ENCODE peak calls at places on chromosome 13, in eight cellular contexts. A is Panc1; T is NCI-H748 treated with DMSO at 0.1 percent for 48 hours; Z is HS-27A; S is ascending aorta; M is amygdala; P is lower leg skin; N is stimulated activated CD8-positive, alpha-beta memory T cell treated with anti-CD3 and anti-CD28 coated beads, Interleukin-12 subunit alpha, Interleukin-12 subunit beta, amount 100 ng/mL, for 1 hour. D is an unnamed sample.

GRCh38 chr13:30679483-30680330 is 55.6 kb upstream of the ALOX5AP start:
- DNase-seq in T (peak; percentile 34), N (no peak), Z (no peak), M (peak; percentile 12), P (no peak), A (peak; percentile 30), S (no peak), D (peak; percentile 4)

GRCh38 chr13:112917056-112917664 is 51.9 kb upstream of the MCF2L start:
- DNase-seq in N (no peak), Z (no peak), M (no peak), T (no peak), A (no peak), P (no peak), S (no peak), D (no peak)

GRCh38 chr13:28854657-28855056 is 34.5 kb downstream of the MTUS2 start:
- DNase-seq in T (no peak), M (no peak), A (no peak), N (no peak), S (no peak), P (no peak), Z (no peak), D (no peak)

GRCh38 chr13:94988654-94989053 is 276.3 kb upstream of the SOX21 start:
- DNase-seq in Z (no peak), A (no peak), P (no peak), M (no peak), S (no peak), T (no peak), N (no peak), D (no peak)

GRCh38 chr13:37201081-37201480 is 95.6 kb upstream of the CSNK1A1L start:
- DNase-seq in A (no peak), M (no peak), Z (no peak), S (no peak), N (no peak), P (no peak), T (no peak), D (no peak)

GRCh38 chr13:43284162-43284561 is 260.8 kb downstream of the DNAJC15 start:
- DNase-seq in N (no peak), P (no peak), T (no peak), M (no peak), A (no peak), Z (no peak), S (no peak), D (no peak)

GRCh38 chr13:92769064-92769463 is 457.5 kb upstream of the GPC6 start:
- DNase-seq in T (no peak), M (no peak), N (no peak), S (no peak), Z (no peak), A (no peak), P (no peak), D (no peak)

GRCh38 chr13:35887028-35887666 is 244.0 kb downstream of the DCLK1 start:
- DNase-seq in Z (no peak), M (no peak), T (no peak), A (no peak), S (no peak), P (no peak), N (no peak), D (no peak)

GRCh38 chr13:111184685-111185401 is 69.7 kb downstream of the ARHGEF7 start:
- DNase-seq in T (no peak), S (no peak), N (peak; percentile 15), M (no peak), Z (no peak), A (no peak), P (no peak), D (no peak)

GRCh38 chr13:59363950-59364349 is 799.8 kb downstream of the DIAPH3 start:
- DNase-seq in T (no peak), P (no peak), N (no peak), Z (no peak), A (no peak), S (no peak), M (no peak), D (no peak)

GRCh38 chr13:114067886-114068722 is 64.3 kb downstream of the RASA3 start:
- DNase-seq in M (no peak), A (no peak), P (no peak), Z (no peak), T (no peak), N (no peak), S (no peak), D (no peak)

GRCh38 chr13:50576156-50576555 is 267.3 kb downstream of the DLEU7 start:
- DNase-seq in A (no peak), P (no peak), N (no peak), M (no peak), Z (no peak), S (no peak), T (peak; percentile 85), D (no peak)

GRCh38 chr13:27006519-27007161 is 165.0 kb downstream of the USP12 start:
- DNase-seq in A (no peak), S (no peak), N (no peak), M (peak; percentile 40), P (peak; percentile 85), Z (no peak), T (peak; percentile 95), D (peak; percentile 7)

GRCh38 chr13:74274946-74275345 is 140.7 kb upstream of the KLF12 start:
- DNase-seq in Z (peak; percentile 72), P (no peak), A (no peak), M (no peak), S (no peak), N (no peak), T (no peak), D (no peak)

GRCh38 chr13:98446234-98446621 is 130.7 kb downstream of the STK24 start:
- DNase-seq in S (no peak), P (no peak), N (no peak), T (no peak), M (no peak), Z (no peak), A (no peak), D (no peak)

GRCh38 chr13:87661471-87661870 is 9.7 kb upstream of the SLITRK5 start:
- DNase-seq in S (no peak), A (no peak), T (no peak), Z (no peak), P (no peak), M (no peak), N (no peak), D (no peak)

GRCh38 chr13:35781044-35781443 is 304.6 kb upstream of the MAB21L1 start:
- DNase-seq in A (no peak), M (no peak), N (no peak), P (no peak), S (no peak), T (no peak), Z (no peak), D (no peak)

GRCh38 chr13:74839656-74840055 is 642.3 kb downstream of the TBC1D4 start:
- DNase-seq in Z (no peak), P (no peak), N (no peak), T (no peak), M (no peak), A (no peak), S (no peak), D (no peak)

GRCh38 chr13:38763446-38764381 is 76.8 kb downstream of the FREM2 start:
- DNase-seq in T (peak; percentile 94), Z (no peak), M (peak; percentile 12), P (no peak), A (no peak), N (no peak), S (no peak), D (peak; percentile 69)

GRCh38 chr13:44516771-44517170 is 59.4 kb downstream of the TSC22D1 start:
- DNase-seq in A (no peak), T (peak; percentile 4), S (no peak), N (no peak), Z (no peak), P (no peak), M (no peak), D (no peak)

GRCh38 chr13:33757713-33758112 is 60.2 kb upstream of the RFC3 start:
- DNase-seq in M (no peak), P (no peak), S (no peak), Z (no peak), T (peak; percentile 42), A (no peak), N (no peak), D (no peak)

GRCh38 chr13:102091231-102091630 is 310.6 kb downstream of the FGF14 start:
- DNase-seq in M (no peak), P (no peak), A (no peak), S (no peak), N (no peak), T (no peak), Z (no peak), D (no peak)

GRCh38 chr13:23889598-23890224 is 511 bp upstream of the MIPEP start:
- DNase-seq in T (peak; percentile 57), P (no peak), S (no peak), N (no peak), A (no peak), Z (no peak), M (no peak), D (no peak)

GRCh38 chr13:46385946-46386345 is 1.1 kb downstream of the RUBCNL start:
- DNase-seq in A (no peak), N (no peak), S (no peak), P (no peak), T (no peak), Z (no peak), M (no peak), D (no peak)

GRCh38 chr13:51643882-51644281 is 59.6 kb downstream of the WDFY2 start:
- DNase-seq in N (no peak), M (no peak), Z (peak; percentile 62), P (no peak), T (no peak), S (no peak), A (no peak), D (no peak)

GRCh38 chr13:110471156-110471832 is 90.2 kb downstream of the RAB20 start:
- DNase-seq in S (no peak), M (no peak), Z (no peak), A (no peak), T (no peak), P (no peak), N (no peak), D (no peak)

GRCh38 chr13:33125821-33126570 is 109.8 kb downstream of the KL start:
- DNase-seq in M (no peak), Z (peak; percentile 73), P (peak; percentile 89), A (peak; percentile 35), T (no peak), N (no peak), S (peak; percentile 81), D (no peak)

GRCh38 chr13:40963927-40964326 is 55.2 kb downstream of the ELF1 start:
- DNase-seq in N (no peak), T (no peak), A (no peak), P (no peak), M (no peak), Z (no peak), S (no peak), D (no peak)

GRCh38 chr13:35957996-35958395 is 173.2 kb downstream of the DCLK1 start:
- DNase-seq in P (no peak), S (no peak), A (no peak), T (no peak), Z (no peak), N (no peak), M (no peak), D (no peak)

GRCh38 chr13:101869553-101869952 is 417.1 kb downstream of the ITGBL1 start:
- DNase-seq in N (no peak), P (no peak), Z (no peak), S (no peak), T (peak; percentile 10), A (no peak), M (no peak), D (no peak)

GRCh38 chr13:97259787-97260641 is 37.9 kb downstream of the MBNL2 start:
- DNase-seq in N (no peak), A (no peak), Z (no peak), S (no peak), M (no peak), P (no peak), T (no peak), D (no peak)

GRCh38 chr13:111584101-111584500 is 263.7 kb downstream of the TEX29 start:
- DNase-seq in P (peak; percentile 74), Z (no peak), M (no peak), S (no peak), N (no peak), A (no peak), T (peak; percentile 95), D (no peak)

GRCh38 chr13:27654816-27655215 is 33.1 kb downstream of the POLR1D start:
- DNase-seq in Z (no peak), T (no peak), S (no peak), A (no peak), M (no peak), P (no peak), N (no peak), D (no peak)

GRCh38 chr13:111662451-111662850 is 342.0 kb downstream of the TEX29 start:
- DNase-seq in S (no peak), T (no peak), N (no peak), Z (no peak), M (no peak), P (peak; percentile 25), A (no peak), D (no peak)